ENCODE peak calls at places on chromosomes 2 and 18, in seven cellular contexts. S is stimulated activated effector memory CD8-positive, alpha-beta T cell treated with anti-CD3 and anti-CD28 coated beads, Interleukin-12 subunit alpha, Interleukin-12 subunit beta, amount 100 ng/mL, for 72 hours; Z is A172; C is fibroblast of mammary gland; M is GM20000; P is RPMI8226; F is iris pigment epithelial cell. K is an unnamed sample.

GRCh38 chr2:3108710-3109702 is 268.6 kb downstream of the EIPR1 start:
- DNase-seq in S (peak), Z (no peak), C (no peak), M (no peak), P (no peak), F (no peak), K (peak)

GRCh38 chr2:228426502-228427216 is 245.2 kb upstream of the SPHKAP start:
- DNase-seq in S (no peak), Z (no peak), C (no peak), M (no peak), P (no peak), F (no peak), K (no peak)

GRCh38 chr2:40690036-40690435 is 238.1 kb upstream of the SLC8A1 start:
- DNase-seq in S (no peak), Z (no peak), C (no peak), M (no peak), P (no peak), F (no peak), K (no peak)

GRCh38 chr2:96081042-96081441 is 35.3 kb downstream of the ADRA2B start:
- DNase-seq in S (no peak), Z (no peak), C (no peak), M (no peak), P (no peak), F (no peak), K (no peak)

GRCh38 chr2:112814278-112814677 is 22.3 kb downstream of the IL1B start:
- DNase-seq in S (no peak), Z (peak), C (no peak), M (no peak), P (no peak), F (peak), K (no peak)

GRCh38 chr18:46518438-46518837 is 138.6 kb downstream of the LOXHD1 start:
- DNase-seq in S (no peak), Z (no peak), C (no peak), M (no peak), P (peak), F (no peak), K (no peak)

GRCh38 chr2:237371856-237372255 is 42.1 kb downstream of the COL6A3 start:
- DNase-seq in S (no peak), Z (no peak), C (no peak), M (no peak), P (no peak), F (no peak), K (no peak)

GRCh38 chr2:109373791-109374547 is 239.8 kb downstream of the SEPTIN10 start:
- DNase-seq in S (no peak), Z (no peak), C (no peak), M (no peak), P (no peak), F (no peak), K (no peak)

GRCh38 chr2:128732976-128733431 is 414.3 kb upstream of the HS6ST1 start:
- DNase-seq in S (peak), Z (no peak), C (peak), M (no peak), P (no peak), F (peak), K (no peak)

GRCh38 chr18:36903215-36903928 is 74.4 kb downstream of the KIAA1328 start:
- DNase-seq in S (no peak), Z (no peak), C (peak), M (no peak), P (no peak), F (peak), K (no peak)